ENCODE peak calls at places on chromosomes 6 and 20, in six cellular contexts. Q, S, B, V, P and D are unnamed samples.

GRCh38 chr20:53291548-53291947 is 302.1 kb downstream of the ZNF217 start:
- DNase-seq in S (no peak), B (no peak), Q (no peak), V (no peak), P (peak), D (no peak)

GRCh38 chr6:70843328-70843918 is 113.4 kb downstream of the B3GAT2 start:
- DNase-seq in Q (no peak), P (no peak), B (no peak), S (no peak), V (no peak), D (no peak)

GRCh38 chr6:37171141-37171969 is 1.4 kb downstream of the PIM1 start:
- DNase-seq in B (peak), V (peak), S (peak), P (peak), Q (peak), D (peak)

GRCh38 chr6:29887819-29888581 is 54.3 kb upstream of the HLA-A start:
- DNase-seq in V (peak), Q (peak), P (peak), B (peak), S (peak), D (peak)

GRCh38 chr6:89494131-89494793 is 61.3 kb downstream of the ANKRD6 start:
- DNase-seq in B (no peak), V (no peak), Q (no peak), P (no peak), S (no peak), D (no peak)

GRCh38 chr20:44909872-44910689 is at the start of gene PABPC1L:
- DNase-seq in Q (peak), V (peak), S (peak), B (peak), P (peak), D (peak)

GRCh38 chr6:81171991-81172740 is 580.3 kb downstream of the TENT5A start:
- DNase-seq in B (peak), Q (no peak), P (no peak), V (no peak), S (no peak), D (no peak)

GRCh38 chr6:150676339-150676738 is 76.7 kb downstream of the PLEKHG1 start:
- DNase-seq in Q (no peak), P (no peak), B (no peak), V (no peak), S (no peak), D (no peak)

GRCh38 chr6:25788305-25788922 is 33.9 kb downstream of the SLC17A4 start:
- DNase-seq in V (peak), Q (no peak), P (peak), B (peak), S (peak), D (peak)

GRCh38 chr6:36241728-36242127 is 28.1 kb upstream of the PNPLA1 start:
- DNase-seq in Q (no peak), S (no peak), V (no peak), B (peak), P (peak), D (no peak)

GRCh38 chr20:63055575-63056235 is 48.9 kb upstream of the BHLHE23 start:
- DNase-seq in V (no peak), S (no peak), B (no peak), Q (no peak), P (no peak), D (no peak)

GRCh38 chr20:38167851-38168760 is 3.0 kb upstream of the TGM2 start:
- DNase-seq in P (no peak), S (no peak), V (no peak), Q (no peak), B (peak), D (no peak)

GRCh38 chr6:144931172-144932035 is 646.3 kb downstream of the UTRN start:
- DNase-seq in S (no peak), B (peak), V (peak), Q (no peak), P (peak), D (peak)

GRCh38 chr6:82906951-82907350 is 158.7 kb downstream of the UBE3D start:
- DNase-seq in S (no peak), V (no peak), Q (no peak), P (no peak), B (peak), D (no peak)

GRCh38 chr20:62366370-62367135 is 559 bp downstream of the LAMA5 start:
- DNase-seq in S (no peak), Q (no peak), P (no peak), B (no peak), V (no peak), D (no peak)

GRCh38 chr6:154518386-154518785 is 7.9 kb upstream of the CNKSR3 start:
- DNase-seq in V (no peak), Q (no peak), B (no peak), P (no peak), S (no peak), D (no peak)

GRCh38 chr6:126625019-126625418 is 285.1 kb downstream of the CENPW start:
- DNase-seq in P (no peak), S (no peak), Q (no peak), B (peak), V (no peak), D (no peak)

GRCh38 chr6:46246727-46247126 is 75.9 kb upstream of the ENPP5 start:
- DNase-seq in S (no peak), V (no peak), P (no peak), B (no peak), Q (no peak), D (no peak)

GRCh38 chr20:64024141-64024990 is 11.6 kb upstream of the C20orf204 start:
- DNase-seq in P (no peak), Q (no peak), V (no peak), B (no peak), S (no peak), D (no peak)

GRCh38 chr6:57130784-57131183 is 40.8 kb downstream of the ZNF451 start:
- DNase-seq in P (no peak), V (no peak), B (peak), S (no peak), Q (no peak), D (no peak)

GRCh38 chr20:61615806-61616205 is 363.7 kb downstream of the CDH4 start:
- DNase-seq in P (no peak), B (no peak), S (no peak), V (no peak), Q (no peak), D (no peak)

GRCh38 chr6:22643780-22644179 is 74.4 kb downstream of the HDGFL1 start:
- DNase-seq in P (no peak), S (no peak), V (no peak), B (no peak), Q (no peak), D (no peak)

GRCh38 chr20:2402271-2402980 is 21.7 kb downstream of the TGM6 start:
- DNase-seq in P (no peak), B (peak), V (peak), Q (no peak), S (no peak), D (no peak)

GRCh38 chr6:111758608-111759293 is 114.5 kb downstream of the FYN start:
- DNase-seq in Q (no peak), B (no peak), V (peak), S (peak), P (no peak), D (peak)

GRCh38 chr20:35598899-35599775 is 16.5 kb upstream of the SPAG4 start:
- DNase-seq in B (no peak), S (no peak), Q (no peak), P (no peak), V (no peak), D (no peak)

GRCh38 chr20:58697201-58697866 is 4.7 kb downstream of the NPEPL1 start:
- DNase-seq in Q (no peak), V (no peak), B (no peak), S (peak), P (no peak), D (no peak)

GRCh38 chr6:157240059-157240959 is 83.0 kb downstream of the TMEM242 start:
- DNase-seq in P (no peak), B (peak), V (peak), Q (no peak), S (no peak), D (no peak)

GRCh38 chr20:58691773-58692578 is 624 bp upstream of the NPEPL1 start:
- DNase-seq in S (no peak), V (no peak), Q (no peak), B (peak), P (peak), D (peak)

GRCh38 chr20:23117738-23118137 is 31.6 kb upstream of the CD93 start:
- DNase-seq in S (no peak), P (no peak), V (no peak), Q (no peak), B (no peak), D (no peak)

GRCh38 chr6:20708367-20709124 is 174.3 kb downstream of the CDKAL1 start:
- DNase-seq in B (no peak), V (peak), P (no peak), Q (no peak), S (no peak), D (peak)

GRCh38 chr20:58568441-58568931 is 53.3 kb upstream of the APCDD1L start:
- DNase-seq in V (no peak), B (no peak), P (no peak), Q (no peak), S (no peak), D (no peak)

GRCh38 chr6:35164277-35164676 is 23.1 kb upstream of the TCP11 start:
- DNase-seq in B (no peak), S (no peak), V (no peak), P (no peak), Q (no peak), D (no peak)

GRCh38 chr6:33298773-33299236 is at the start of gene RGL2:
- DNase-seq in S (no peak), Q (peak), B (peak), P (peak), V (peak), D (no peak)

GRCh38 chr6:80449756-80450155 is 343.3 kb downstream of the BCKDHB start:
- DNase-seq in Q (no peak), S (no peak), V (no peak), P (no peak), B (peak), D (no peak)

GRCh38 chr6:111604259-111605099 is 1.2 kb downstream of the TRAF3IP2 start:
- DNase-seq in P (no peak), Q (no peak), S (no peak), B (peak), V (no peak), D (no peak)

GRCh38 chr6:71268710-71269437 is 19.7 kb upstream of the OGFRL1 start:
- DNase-seq in B (peak), V (no peak), Q (no peak), P (no peak), S (no peak), D (no peak)

GRCh38 chr20:46357030-46357514 is 48.8 kb upstream of the CDH22 start:
- DNase-seq in V (no peak), B (no peak), P (no peak), S (no peak), Q (no peak), D (no peak)